ENCODE peak calls at places on chromosomes 6 and 20, in six cellular contexts. P, T, Q, Z, L and K are unnamed samples.

GRCh38 chr6:45966340-45966739 is 49.3 kb downstream of the CLIC5 start:
- DNase-seq in P (no peak), Q (no peak), L (no peak), Z (no peak), T (no peak), K (no peak)

GRCh38 chr6:158680441-158680840 is 30.6 kb downstream of the SYTL3 start:
- DNase-seq in L (no peak), Q (no peak), Z (no peak), T (no peak), P (no peak), K (no peak)

GRCh38 chr6:106525111-106525884 is 104.0 kb downstream of the RTN4IP1 start:
- DNase-seq in T (no peak), Q (no peak), P (no peak), L (no peak), Z (no peak), K (no peak)

GRCh38 chr6:26196846-26197683 is 109.8 kb downstream of the HFE start:
- DNase-seq in Z (peak), L (peak), P (peak), T (no peak), Q (peak), K (peak)

GRCh38 chr6:26576929-26577719 is 19.6 kb upstream of the ABT1 start:
- DNase-seq in Q (no peak), T (peak), Z (peak), P (peak), L (peak), K (no peak)

GRCh38 chr6:100472674-100473073 is 8.0 kb upstream of the SIM1 start:
- DNase-seq in Z (no peak), L (no peak), Q (peak), P (no peak), T (no peak), K (no peak)

GRCh38 chr6:111710439-111710838 is 104.8 kb upstream of the TRAF3IP2 start:
- DNase-seq in P (no peak), L (no peak), T (no peak), Z (no peak), Q (no peak), K (no peak)

GRCh38 chr6:32886674-32887383 is 32.8 kb downstream of the PSMB9 start:
- DNase-seq in L (no peak), P (no peak), Q (no peak), T (no peak), Z (no peak), K (no peak)

GRCh38 chr6:103516336-103516735 is 1343.4 kb downstream of the HACE1 start:
- DNase-seq in T (no peak), L (no peak), P (no peak), Q (no peak), Z (no peak), K (no peak)

GRCh38 chr6:156102129-156102528 is 646.5 kb upstream of the NOX3 start:
- DNase-seq in Q (no peak), P (no peak), Z (no peak), L (peak), T (no peak), K (no peak)

GRCh38 chr6:22826961-22827360 is 257.6 kb downstream of the HDGFL1 start:
- DNase-seq in T (no peak), P (no peak), L (no peak), Q (no peak), Z (no peak), K (no peak)

GRCh38 chr6:63307581-63308246 is 12.1 kb downstream of the LGSN start:
- DNase-seq in P (peak), L (peak), Q (peak), Z (peak), T (no peak), K (peak)

GRCh38 chr20:19940945-19941590 is 76.1 kb upstream of the NAA20 start:
- DNase-seq in T (no peak), Q (no peak), L (no peak), Z (no peak), P (no peak), K (no peak)

GRCh38 chr6:28303570-28303969 is 22.2 kb downstream of the PGBD1 start:
- DNase-seq in Z (no peak), P (no peak), Q (no peak), T (no peak), L (no peak), K (no peak)

GRCh38 chr6:69696273-69696672 is 100.5 kb downstream of the LMBRD1 start:
- DNase-seq in Z (no peak), Q (no peak), P (no peak), T (no peak), L (peak), K (no peak)

GRCh38 chr6:158290040-158290439 is 22.2 kb upstream of the TULP4 start:
- DNase-seq in P (no peak), Q (peak), L (no peak), Z (no peak), T (no peak), K (no peak)

GRCh38 chr6:44084231-44085014 is 42.8 kb downstream of the MRPL14 start:
- DNase-seq in L (peak), T (no peak), Q (no peak), P (peak), Z (peak), K (no peak)

GRCh38 chr6:40960784-40961430 is 78.1 kb downstream of the UNC5CL start:
- DNase-seq in Q (no peak), L (no peak), P (peak), Z (no peak), T (no peak), K (no peak)

GRCh38 chr20:61113731-61114130 is 138.3 kb upstream of the CDH4 start:
- DNase-seq in Z (no peak), Q (no peak), P (no peak), L (no peak), T (no peak), K (no peak)

GRCh38 chr6:42890311-42891198 is 11.1 kb downstream of the RPL7L1 start:
- DNase-seq in T (peak), L (peak), Q (peak), P (peak), Z (no peak), K (peak)

GRCh38 chr20:56187791-56188190 is 60.7 kb upstream of the MC3R start:
- DNase-seq in T (no peak), Z (no peak), Q (no peak), P (peak), L (no peak), K (peak)

GRCh38 chr20:57342829-57343228 is 8.2 kb upstream of the RAE1 start:
- DNase-seq in L (no peak), T (no peak), P (no peak), Z (no peak), Q (no peak), K (no peak)

GRCh38 chr6:25054469-25054868 is 118.7 kb upstream of the RIPOR2 start:
- DNase-seq in T (no peak), Z (no peak), L (no peak), P (no peak), Q (no peak), K (no peak)

DNA sequence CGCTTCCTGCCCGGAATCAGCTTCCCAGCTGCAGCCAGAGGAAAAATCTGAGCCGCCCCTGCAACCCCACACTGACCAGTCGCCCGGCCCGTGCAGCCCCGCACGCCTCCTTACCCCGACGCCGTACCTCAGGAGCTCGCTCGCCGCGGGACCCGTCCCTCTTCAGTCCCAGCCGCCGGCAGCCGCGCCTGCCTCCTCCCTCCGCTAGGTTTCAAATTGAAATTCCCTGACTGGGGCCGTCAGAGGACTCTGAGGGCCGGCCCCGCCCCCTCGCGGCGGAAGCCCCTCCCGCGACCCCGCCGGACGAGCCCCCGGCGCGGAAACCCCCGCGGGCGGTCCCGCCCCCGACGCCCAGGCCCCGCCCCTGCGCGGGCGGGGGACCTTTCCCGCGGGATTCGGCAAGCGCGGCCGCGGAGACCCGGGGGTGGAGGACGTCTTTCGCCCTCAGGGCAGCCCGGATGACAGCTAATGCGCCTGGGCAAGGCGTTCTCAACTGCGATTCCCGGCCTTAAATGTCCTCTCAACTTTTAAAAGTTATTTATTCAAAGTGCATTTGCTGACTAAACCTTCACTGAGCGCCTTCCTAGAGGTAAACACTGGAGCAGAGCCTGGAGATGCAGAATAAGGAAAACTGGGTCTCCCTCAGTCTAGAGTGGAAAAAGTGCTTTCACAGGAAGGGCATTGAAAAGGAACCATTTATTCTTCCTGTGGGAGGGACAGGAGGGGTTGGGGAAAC is at the start of gene EPB41L2:
- DNase-seq in T (peak), Z (peak), P (peak), L (peak), Q (peak), K (peak)
- H3K9ac ChIP-seq in T (peak), Z (peak), P (peak), L (peak), Q (peak), K (peak)

DNA sequence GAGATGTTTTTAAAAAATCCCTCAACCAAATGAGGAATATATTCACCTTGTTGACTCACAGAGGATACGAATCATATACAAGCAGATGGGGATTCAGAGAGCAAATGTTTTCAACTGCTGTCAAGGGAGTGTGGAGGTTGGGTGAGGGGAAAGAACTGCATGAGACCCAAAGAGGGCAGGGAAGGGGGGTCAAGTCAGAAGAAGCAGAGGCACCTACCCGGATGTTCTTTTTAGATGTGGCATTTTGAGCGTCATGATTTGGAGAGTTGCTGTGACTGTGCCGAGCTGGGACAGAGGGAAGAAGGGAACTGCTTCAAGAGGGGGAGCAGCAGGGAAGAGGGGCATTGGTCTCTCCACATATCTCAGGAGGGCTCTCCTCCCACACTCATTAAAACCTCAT is 191.3 kb upstream of the PROKR2 start:
- DNase-seq in L (no peak), Q (no peak), P (no peak), Z (no peak), T (no peak), K (no peak)
- TF ChIP-seq JUND in L (no peak), Q (no peak), P (no peak), Z (no peak), T (no peak), K (no peak)

DNA sequence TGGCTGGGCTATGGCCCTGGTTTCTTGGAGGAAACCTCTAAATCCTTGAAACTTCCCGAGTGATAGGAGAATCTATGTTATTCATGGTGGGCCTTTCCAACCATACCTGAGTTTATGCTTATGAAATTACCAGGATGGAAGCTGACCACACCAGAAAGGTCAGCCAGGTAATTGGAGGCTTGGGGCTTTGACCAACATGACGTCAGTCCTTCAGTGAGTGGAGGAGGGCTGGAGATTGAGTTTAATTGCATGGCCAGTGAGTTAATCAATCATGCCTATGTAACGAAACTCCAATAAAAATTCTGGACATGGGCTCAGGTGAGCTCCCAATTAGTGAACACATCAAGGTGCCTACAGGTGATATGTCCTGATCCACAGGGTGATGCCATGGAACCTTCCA is 106.3 kb downstream of the CDH26 start:
- DNase-seq in L (no peak), T (no peak), Q (no peak), P (no peak), Z (no peak), K (no peak)
- H3K4me2 ChIP-seq in L (no peak), T (no peak), Q (no peak), P (no peak), Z (no peak), K (no peak)

GRCh38 chr6:132496519-132497180 is 16.3 kb downstream of the STX7 start:
- DNase-seq in Q (no peak), Z (no peak), T (no peak), L (no peak), P (no peak), K (no peak)
- H3K9ac ChIP-seq in Q (peak), Z (no peak), T (no peak), L (no peak), P (no peak), K (no peak)

GRCh38 chr6:72824833-72825232 is 203.0 kb downstream of the KCNQ5 start:
- DNase-seq in Q (peak), T (no peak), L (no peak), Z (no peak), P (no peak), K (no peak)

GRCh38 chr6:72822691-72823090 is 200.8 kb downstream of the KCNQ5 start:
- DNase-seq in Q (no peak), L (no peak), P (no peak), T (no peak), Z (no peak), K (no peak)

GRCh38 chr6:72826744-72827438 is 205.0 kb downstream of the KCNQ5 start:
- DNase-seq in P (no peak), L (no peak), Z (no peak), Q (no peak), T (no peak), K (no peak)

GRCh38 chr6:72826033-72826432 is 204.2 kb downstream of the KCNQ5 start:
- DNase-seq in Z (no peak), P (no peak), L (no peak), T (no peak), Q (no peak), K (no peak)

GRCh38 chr6:72825265-72825918 is 203.5 kb downstream of the KCNQ5 start:
- DNase-seq in L (no peak), T (no peak), P (no peak), Q (peak), Z (no peak), K (no peak)
- TF ChIP-seq JUND in L (no peak), T (no peak), P (no peak), Q (no peak), Z (no peak), K (no peak)

DNA sequence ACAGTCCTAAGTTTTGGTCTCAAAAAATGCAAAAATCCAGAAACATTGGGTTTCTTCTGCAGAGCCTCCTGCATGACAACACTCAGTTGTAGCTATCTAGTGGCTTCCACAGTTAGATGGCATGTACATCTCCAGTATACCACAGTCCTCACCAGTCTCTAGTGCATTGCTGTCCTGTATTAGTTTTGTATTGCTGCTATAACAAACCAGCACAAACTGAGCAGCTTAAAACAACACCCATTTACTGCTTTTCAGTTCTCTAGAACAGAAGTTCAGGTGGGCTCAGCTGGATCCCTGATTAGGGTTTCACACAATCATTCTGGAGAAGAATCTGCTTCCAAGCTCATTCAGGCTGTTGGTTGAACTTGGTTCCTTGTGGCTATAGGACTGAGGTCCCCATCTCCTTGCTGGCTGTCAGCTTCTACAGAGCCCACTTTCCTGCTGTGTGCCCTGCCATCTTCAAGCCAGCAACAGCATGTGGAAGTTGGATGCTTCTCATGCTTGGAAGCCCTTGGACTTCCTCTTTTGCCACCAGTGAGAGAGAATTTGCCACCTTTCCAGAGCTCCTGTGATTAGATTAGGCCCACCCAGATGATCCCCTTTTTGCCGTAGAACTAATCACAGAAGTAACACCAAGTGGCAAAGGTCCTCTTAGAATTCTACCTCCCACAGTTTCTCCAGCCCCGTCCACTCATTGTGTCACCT is 48.9 kb upstream of the TBC1D7 start:
- DNase-seq in T (no peak), P (no peak), Z (no peak), L (no peak), Q (no peak), K (no peak)
- H3K4me2 ChIP-seq in T (no peak), P (no peak), Z (no peak), L (no peak), Q (no peak), K (no peak)